ENCODE peak calls at places on chromosome X, in nine cellular contexts. One of them, this sample, is unnamed.

GRCh38 chrX:47446431-47446830 is 36.6 kb downstream of the ZNF41 start:
- DNase-seq in fibroblast of pulmonary artery: no peak
- DNase-seq in dermis microvascular lymphatic vessel endothelial cell: no peak
- DNase-seq in mucosa of descending colon: no peak
- DNase-seq in endodermal cell: no peak
- DNase-seq in astrocyte of the spinal cord: no peak
- DNase-seq in nephron progenitor cell: no peak
- DNase-seq in activated naive CD4-positive, alpha-beta T cell: no peak
- DNase-seq in stimulated activated CD4-positive, alpha-beta T cell treated with anti-CD3 and anti-CD28 coated beads, Interleukin-1b, Interleukin-23, amount 100 ng/mL, for 48 hours: no peak
- DNase-seq in this sample: no peak

GRCh38 chrX:24012266-24012665 is 14.7 kb downstream of the KLHL15 start:
- DNase-seq in stimulated activated CD4-positive, alpha-beta T cell treated with anti-CD3 and anti-CD28 coated beads, Interleukin-1b, Interleukin-23, amount 100 ng/mL, for 48 hours: no peak
- DNase-seq in dermis microvascular lymphatic vessel endothelial cell: no peak
- DNase-seq in fibroblast of pulmonary artery: no peak
- DNase-seq in nephron progenitor cell: no peak
- DNase-seq in endodermal cell: no peak
- DNase-seq in mucosa of descending colon: no peak
- DNase-seq in astrocyte of the spinal cord: no peak
- DNase-seq in activated naive CD4-positive, alpha-beta T cell: no peak
- DNase-seq in this sample: no peak

GRCh38 chrX:48045410-48046311 is 25.8 kb downstream of the ZNF630 start:
- DNase-seq in stimulated activated CD4-positive, alpha-beta T cell treated with anti-CD3 and anti-CD28 coated beads, Interleukin-1b, Interleukin-23, amount 100 ng/mL, for 48 hours: no peak
- DNase-seq in dermis microvascular lymphatic vessel endothelial cell: peak
- DNase-seq in fibroblast of pulmonary artery: peak
- DNase-seq in activated naive CD4-positive, alpha-beta T cell: no peak
- DNase-seq in endodermal cell: peak
- DNase-seq in mucosa of descending colon: no peak
- DNase-seq in nephron progenitor cell: no peak
- DNase-seq in astrocyte of the spinal cord: peak
- DNase-seq in this sample: no peak

GRCh38 chrX:8455600-8455999 is 9.0 kb upstream of the VCX3B start:
- DNase-seq in endodermal cell: no peak
- DNase-seq in activated naive CD4-positive, alpha-beta T cell: no peak
- DNase-seq in astrocyte of the spinal cord: no peak
- DNase-seq in dermis microvascular lymphatic vessel endothelial cell: no peak
- DNase-seq in stimulated activated CD4-positive, alpha-beta T cell treated with anti-CD3 and anti-CD28 coated beads, Interleukin-1b, Interleukin-23, amount 100 ng/mL, for 48 hours: no peak
- DNase-seq in nephron progenitor cell: no peak
- DNase-seq in mucosa of descending colon: no peak
- DNase-seq in fibroblast of pulmonary artery: no peak
- DNase-seq in this sample: no peak

GRCh38 chrX:53089224-53089842 is 4.6 kb upstream of the KANTR start:
- DNase-seq in endodermal cell: no peak
- DNase-seq in nephron progenitor cell: no peak
- DNase-seq in mucosa of descending colon: no peak
- DNase-seq in astrocyte of the spinal cord: peak
- DNase-seq in dermis microvascular lymphatic vessel endothelial cell: peak
- DNase-seq in activated naive CD4-positive, alpha-beta T cell: no peak
- DNase-seq in fibroblast of pulmonary artery: peak
- DNase-seq in stimulated activated CD4-positive, alpha-beta T cell treated with anti-CD3 and anti-CD28 coated beads, Interleukin-1b, Interleukin-23, amount 100 ng/mL, for 48 hours: no peak
- DNase-seq in this sample: peak

GRCh38 chrX:64204252-64204651 is 1.3 kb downstream of the AMER1 start:
- DNase-seq in nephron progenitor cell: peak
- DNase-seq in stimulated activated CD4-positive, alpha-beta T cell treated with anti-CD3 and anti-CD28 coated beads, Interleukin-1b, Interleukin-23, amount 100 ng/mL, for 48 hours: no peak
- DNase-seq in activated naive CD4-positive, alpha-beta T cell: no peak
- DNase-seq in astrocyte of the spinal cord: peak
- DNase-seq in mucosa of descending colon: peak
- DNase-seq in dermis microvascular lymphatic vessel endothelial cell: no peak
- DNase-seq in fibroblast of pulmonary artery: no peak
- DNase-seq in endodermal cell: peak
- DNase-seq in this sample: peak

GRCh38 chrX:10172867-10173266 is 16.1 kb downstream of the CLCN4 start:
- DNase-seq in endodermal cell: no peak
- DNase-seq in stimulated activated CD4-positive, alpha-beta T cell treated with anti-CD3 and anti-CD28 coated beads, Interleukin-1b, Interleukin-23, amount 100 ng/mL, for 48 hours: no peak
- DNase-seq in fibroblast of pulmonary artery: no peak
- DNase-seq in mucosa of descending colon: no peak
- DNase-seq in dermis microvascular lymphatic vessel endothelial cell: no peak
- DNase-seq in activated naive CD4-positive, alpha-beta T cell: no peak
- DNase-seq in astrocyte of the spinal cord: no peak
- DNase-seq in nephron progenitor cell: peak
- DNase-seq in this sample: no peak

GRCh38 chrX:8201896-8202331 is 30.8 kb upstream of the VCX2 start:
- DNase-seq in activated naive CD4-positive, alpha-beta T cell: no peak
- DNase-seq in mucosa of descending colon: no peak
- DNase-seq in astrocyte of the spinal cord: peak
- DNase-seq in dermis microvascular lymphatic vessel endothelial cell: no peak
- DNase-seq in fibroblast of pulmonary artery: peak
- DNase-seq in endodermal cell: no peak
- DNase-seq in stimulated activated CD4-positive, alpha-beta T cell treated with anti-CD3 and anti-CD28 coated beads, Interleukin-1b, Interleukin-23, amount 100 ng/mL, for 48 hours: no peak
- DNase-seq in nephron progenitor cell: no peak
- DNase-seq in this sample: no peak

This sample was measured in dorsolateral prefrontal cortex.